ENCODE peak calls at places on chromosomes 4 and X, in five cellular contexts. N is GM12891, L is H1, O is K562, E is HepG2. S is an unnamed sample.
A peak's percentile ranks its signal among the peaks of the same experiment; 100 is the strongest.

GRCh38 chr4:144300616-144301015 is 160.1 kb upstream of the GYPA start:
- DNase-seq in L (no peak), O (no peak), N (no peak), E (no peak), S (no peak)

GRCh38 chr4:188971125-188971524 is 831.9 kb downstream of the TRIML1 start:
- DNase-seq in N (no peak), L (no peak), E (no peak), O (no peak), S (no peak)

GRCh38 chrX:97854071-97854470 is 970.4 kb downstream of the RPA4 start:
- DNase-seq in E (no peak), O (no peak), L (no peak), N (no peak), S (no peak)

GRCh38 chr4:167452922-167453321 is 218.6 kb upstream of the SPOCK3 start:
- DNase-seq in N (no peak), O (no peak), E (no peak), L (no peak), S (no peak)

GRCh38 chr4:141654098-141654497 is 17.7 kb downstream of the IL15 start:
- DNase-seq in O (no peak), N (no peak), E (no peak), L (peak; percentile 69), S (no peak)

GRCh38 chrX:148380614-148381561 is 119.5 kb upstream of the AFF2 start:
- DNase-seq in O (no peak), L (no peak), E (no peak), N (no peak), S (no peak)

GRCh38 chrX:77785400-77785745 is 643 bp downstream of the ATRX start:
- DNase-seq in O (peak; percentile 44), E (no peak), N (no peak), L (no peak), S (no peak)

GRCh38 chr4:47933798-47934197 is 19.4 kb upstream of the NFXL1 start:
- DNase-seq in L (no peak), O (peak; percentile 42), N (no peak), E (peak; percentile 32), S (no peak)

GRCh38 chr4:113773756-113774155 is 12.2 kb upstream of the CAMK2D start:
- DNase-seq in N (no peak), L (no peak), E (no peak), O (no peak), S (no peak)

GRCh38 chrX:104852241-104852640 is 286.2 kb downstream of the IL1RAPL2 start:
- DNase-seq in L (no peak), N (no peak), O (no peak), E (no peak), S (no peak)

GRCh38 chr4:102423375-102423774 is 77.8 kb upstream of the NFKB1 start:
- DNase-seq in L (no peak), N (no peak), E (no peak), O (no peak), S (no peak)

GRCh38 chrX:14080031-14080430 is 50.3 kb upstream of the GEMIN8 start:
- DNase-seq in O (no peak), L (no peak), N (no peak), E (no peak), S (no peak)

GRCh38 chrX:97522307-97522706 is 638.6 kb downstream of the RPA4 start:
- DNase-seq in L (no peak), O (no peak), N (no peak), E (no peak), S (no peak)

GRCh38 chrX:5236749-5237148 is 991.9 kb downstream of the NLGN4X start:
- DNase-seq in L (no peak), O (no peak), N (no peak), E (no peak), S (no peak)

GRCh38 chr4:169618286-169618685 is 2.1 kb upstream of the CLCN3 start:
- DNase-seq in E (no peak), O (no peak), N (no peak), L (no peak), S (no peak)

GRCh38 chr4:8459867-8460453 is 19.4 kb downstream of the TRMT44 start:
- DNase-seq in N (no peak), L (no peak), E (no peak), O (peak; percentile 13), S (no peak)

GRCh38 chrX:118226060-118226428 is 109.4 kb upstream of the KLHL13 start:
- DNase-seq in N (no peak), E (peak; percentile 1), L (no peak), O (peak; percentile 12), S (no peak)

GRCh38 chrX:118603981-118604380 is 108.4 kb downstream of the DOCK11 start:
- DNase-seq in O (peak; percentile 50), L (peak; percentile 49), E (peak; percentile 50), N (no peak), S (peak; percentile 9)

GRCh38 chr4:128608006-128608405 is 201.5 kb upstream of the JADE1 start:
- DNase-seq in L (peak; percentile 29), N (no peak), E (no peak), O (no peak), S (no peak)

GRCh38 chrX:70455366-70456202 is 10.9 kb downstream of the DLG3 start:
- DNase-seq in L (peak; percentile 47), E (no peak), O (no peak), N (no peak), S (no peak)
- TF ChIP-seq POLR2AphosphoS5 in L (no peak), E (no peak), O (no peak), N (no peak), S (no peak)

GRCh38 chr4:100517864-100518341 is at the start of gene EMCN:
- DNase-seq in O (no peak), E (no peak), N (no peak), L (no peak), S (no peak)
- TF ChIP-seq POLR2A in O (no peak), E (no peak), N (no peak), L (no peak), S (no peak)

GRCh38 chr4:89306486-89307184 is 965 bp downstream of the GPRIN3 start:
- DNase-seq in L (no peak), E (no peak), N (no peak), O (no peak), S (no peak)

GRCh38 chr4:89307185-89307445 is 485 bp downstream of the GPRIN3 start:
- DNase-seq in O (no peak), E (no peak), L (no peak), N (no peak), S (no peak)

GRCh38 chr4:89305028-89305427 is 2.6 kb downstream of the GPRIN3 start:
- DNase-seq in L (no peak), E (no peak), O (no peak), N (no peak), S (no peak)

GRCh38 chr4:89307446-89308160 is at the start of gene GPRIN3:
- DNase-seq in O (no peak), E (no peak), L (peak; percentile 81), N (no peak), S (peak; percentile 5)

GRCh38 chr4:89305712-89306437 is 1.7 kb downstream of the GPRIN3 start:
- DNase-seq in E (no peak), N (no peak), O (no peak), L (no peak), S (no peak)
- TF ChIP-seq TAF1 in E (no peak), N (no peak), O (no peak), L (no peak), S (no peak)

GRCh38 chr4:77819836-77820679 is 890 bp upstream of the CNOT6L start:
- DNase-seq in L (peak; percentile 94), N (peak; percentile 75), E (peak; percentile 52), O (peak; percentile 94), S (peak; percentile 67)

GRCh38 chr4:77819409-77819835 is 254 bp upstream of the CNOT6L start:
- DNase-seq in L (no peak), N (peak; percentile 18), E (no peak), O (peak; percentile 44), S (peak; percentile 28)

GRCh38 chr4:77820836-77821561 is 1.8 kb upstream of the CNOT6L start:
- DNase-seq in O (no peak), N (no peak), E (no peak), L (no peak), S (no peak)

GRCh38 chr4:77818667-77819408 is at the start of gene CNOT6L:
- DNase-seq in L (peak; percentile 70), O (peak; percentile 61), N (peak; percentile 30), E (no peak), S (peak; percentile 27)

DNA sequence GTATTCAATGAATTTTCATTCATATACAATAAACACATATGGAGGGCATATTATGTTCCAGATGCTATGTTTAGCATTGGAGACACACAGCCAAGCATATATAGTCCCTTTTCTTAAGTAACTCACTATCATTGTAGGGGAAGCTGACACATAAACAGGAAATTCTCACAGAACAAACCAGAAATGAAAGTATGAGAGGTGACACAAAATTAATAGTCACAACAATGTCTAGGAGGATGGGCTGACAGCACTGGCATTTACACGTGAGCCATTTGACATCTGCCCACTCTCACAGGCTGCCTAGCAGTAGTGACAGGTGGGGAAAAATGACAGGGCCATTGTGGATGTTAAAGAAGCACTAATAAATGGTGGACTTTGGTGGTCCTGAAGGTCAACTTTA is 2.6 kb upstream of the CNOT6L start:
- DNase-seq in L (no peak), E (no peak), N (no peak), O (no peak), S (no peak)
- TF ChIP-seq POLR2AphosphoS5 in L (no peak), E (no peak), N (no peak), O (no peak), S (no peak)

GRCh38 chr4:54363037-54363436 is 133.9 kb downstream of the PDGFRA start:
- DNase-seq in O (no peak), L (no peak), E (no peak), N (no peak), S (no peak)

GRCh38 chr4:54359919-54360650 is 131.0 kb downstream of the PDGFRA start:
- DNase-seq in O (no peak), L (no peak), N (no peak), E (no peak), S (no peak)
- TF ChIP-seq POLR2A in O (no peak), L (no peak), N (no peak), E (no peak), S (no peak)

GRCh38 chrX:22159071-22159470 is 113.6 kb upstream of the CBLL2 start:
- DNase-seq in L (no peak), E (no peak), O (no peak), N (no peak), S (no peak)

GRCh38 chrX:22163306-22163705 is 109.4 kb upstream of the CBLL2 start:
- DNase-seq in E (no peak), N (no peak), O (no peak), L (no peak), S (no peak)

GRCh38 chrX:22165732-22166457 is 106.8 kb upstream of the CBLL2 start:
- DNase-seq in N (no peak), E (no peak), L (no peak), O (no peak), S (no peak)

GRCh38 chrX:22164770-22165388 is 107.8 kb upstream of the CBLL2 start:
- DNase-seq in E (no peak), L (no peak), O (no peak), N (no peak), S (no peak)
- TF ChIP-seq TAF1 in E (no peak), L (no peak), O (no peak), N (no peak), S (no peak)

GRCh38 chrX:74422576-74423288 is 1.4 kb downstream of the SLC16A2 start:
- DNase-seq in E (peak; percentile 4), N (peak; percentile 26), L (peak; percentile 70), O (no peak), S (no peak)
- TF ChIP-seq POLR2AphosphoS5 in E (no peak), N (no peak), L (no peak), O (no peak), S (no peak)

GRCh38 chr4:87390931-87391782 is at the start of gene HSD17B11:
- DNase-seq in L (peak; percentile 82), N (peak; percentile 80), O (peak; percentile 93), E (peak; percentile 96), S (peak; percentile 75)
- TF ChIP-seq POLR2A in L (peak; percentile 79), N (peak; percentile 90), O (peak; percentile 92), E (peak; percentile 88), S (peak; percentile 85)

S was measured in GM12892.